ENCODE peak calls at places on chromosomes 4 and X, in seven cellular contexts. L is MM.1S, J is hepatocyte, D is K562, T is astrocyte, R is endothelial cell of umbilical vein, W is Karpas-422. N is an unnamed sample.

GRCh38 chrX:124406294-124407013 is 60.1 kb downstream of the SH2D1A start:
- DNase-seq in D (peak; percentile 71), T (peak; percentile 47), L (peak; percentile 66), R (peak; percentile 74), J (peak; percentile 73), W (peak; percentile 90), N (peak; percentile 83)

GRCh38 chr4:134906404-134907023 is 704.9 kb upstream of the PABPC4L start:
- DNase-seq in W (no peak), R (peak; percentile 40), J (peak; percentile 51), D (no peak), T (peak; percentile 2), L (peak; percentile 26), N (no peak)

GRCh38 chrX:79570524-79571240 is 203.5 kb upstream of the ITM2A start:
- DNase-seq in L (no peak), R (no peak), J (no peak), W (no peak), D (no peak), T (no peak), N (no peak)

GRCh38 chr4:57612279-57612678 is 502.1 kb upstream of the IGFBP7 start:
- DNase-seq in R (no peak), J (peak; percentile 47), W (no peak), T (no peak), D (no peak), L (no peak), N (no peak)

GRCh38 chr4:38871593-38871992 is 4.0 kb downstream of the FAM114A1 start:
- DNase-seq in D (no peak), J (no peak), L (no peak), T (no peak), W (peak; percentile 38), R (no peak), N (peak; percentile 57)

GRCh38 chrX:69069086-69069445 is 96.2 kb downstream of the PJA1 start:
- DNase-seq in T (no peak), D (no peak), J (no peak), L (no peak), W (no peak), R (no peak), N (no peak)

GRCh38 chrX:38287669-38288068 is 39.6 kb downstream of the RPGR start:
- DNase-seq in D (no peak), J (no peak), L (no peak), T (no peak), R (no peak), W (peak; percentile 62), N (no peak)

GRCh38 chr4:25321703-25322102 is 9.1 kb downstream of the ZCCHC4 start:
- DNase-seq in D (no peak), W (no peak), R (no peak), L (no peak), T (no peak), J (no peak), N (no peak)

GRCh38 chrX:24619647-24620046 is 27.5 kb downstream of the PCYT1B start:
- DNase-seq in L (no peak), T (peak; percentile 52), J (peak; percentile 65), W (no peak), R (no peak), D (no peak), N (peak; percentile 63)

GRCh38 chrX:150546711-150547153 is 21.7 kb upstream of the MTM1 start:
- DNase-seq in D (no peak), L (no peak), T (no peak), W (no peak), J (peak; percentile 17), R (no peak), N (peak; percentile 8)

GRCh38 chrX:10239611-10240064 is 82.9 kb downstream of the CLCN4 start:
- DNase-seq in D (no peak), L (no peak), T (peak; percentile 61), J (no peak), R (no peak), W (no peak), N (peak; percentile 72)

GRCh38 chr4:16893141-16893571 is 5.3 kb downstream of the LDB2 start:
- DNase-seq in T (peak; percentile 69), W (no peak), J (no peak), L (peak; percentile 52), D (no peak), R (peak; percentile 51), N (peak; percentile 42)

GRCh38 chr4:128558896-128559669 is 250.4 kb upstream of the JADE1 start:
- DNase-seq in D (no peak), T (peak; percentile 87), W (peak; percentile 52), L (peak; percentile 64), R (peak; percentile 50), J (no peak), N (peak; percentile 80)

GRCh38 chrX:133335027-133335426 is 80.3 kb downstream of the GPC4 start:
- DNase-seq in J (peak; percentile 31), T (no peak), L (peak; percentile 66), D (peak; percentile 23), W (peak; percentile 85), R (no peak), N (peak; percentile 57)

GRCh38 chr4:6986781-6987565 is 56.2 kb upstream of the TADA2B start:
- DNase-seq in L (peak; percentile 95), W (peak; percentile 98), T (peak; percentile 77), J (peak; percentile 99), R (peak; percentile 92), D (peak; percentile 96), N (peak; percentile 99)

GRCh38 chr4:64417974-64418373 is 8.7 kb upstream of the TECRL start:
- DNase-seq in L (no peak), W (no peak), J (peak; percentile 19), R (peak; percentile 21), D (no peak), T (peak; percentile 4), N (peak; percentile 1)

GRCh38 chr4:3530663-3531254 is 1.5 kb downstream of the LRPAP1 start:
- DNase-seq in W (peak; percentile 35), D (no peak), R (no peak), T (no peak), L (no peak), J (peak; percentile 16), N (no peak)

GRCh38 chr4:26936284-26937065 is 75.8 kb downstream of the STIM2 start:
- DNase-seq in J (no peak), T (peak; percentile 49), D (peak; percentile 87), R (no peak), L (no peak), W (no peak), N (no peak)

GRCh38 chrX:137432609-137433008 is 133.3 kb upstream of the ZIC3 start:
- DNase-seq in R (no peak), T (no peak), J (no peak), L (peak; percentile 64), W (peak; percentile 69), D (peak; percentile 24), N (no peak)

GRCh38 chr4:83259586-83259985 is 25.0 kb downstream of the COQ2 start:
- DNase-seq in D (no peak), W (no peak), J (no peak), L (peak; percentile 30), R (no peak), T (no peak), N (no peak)

GRCh38 chr4:27861802-27862201 is 1001.2 kb downstream of the STIM2 start:
- DNase-seq in L (peak; percentile 80), J (no peak), W (no peak), D (no peak), T (peak; percentile 30), R (no peak), N (peak; percentile 2)

GRCh38 chrX:123357941-123358340 is 173.9 kb downstream of the GRIA3 start:
- DNase-seq in D (no peak), L (no peak), R (no peak), T (no peak), J (no peak), W (no peak), N (no peak)

GRCh38 chrX:150544222-150544787 is 24.1 kb upstream of the MTM1 start:
- DNase-seq in W (peak; percentile 78), R (no peak), D (peak; percentile 36), J (no peak), T (no peak), L (peak; percentile 27), N (no peak)

GRCh38 chrX:153821066-153821465 is 9.3 kb downstream of the PDZD4 start:
- DNase-seq in J (no peak), L (no peak), W (no peak), T (no peak), D (no peak), R (no peak), N (no peak)

GRCh38 chr4:176800891-176801534 is 8.3 kb upstream of the VEGFC start:
- DNase-seq in J (no peak), D (no peak), T (no peak), L (no peak), W (no peak), R (no peak), N (peak; percentile 64)

GRCh38 chrX:77962068-77962902 is 7.2 kb downstream of the PGAM4 start:
- DNase-seq in J (no peak), L (no peak), D (no peak), T (no peak), W (no peak), R (peak; percentile 52), N (no peak)

GRCh38 chr4:185429660-185430059 is 3.9 kb upstream of the UFSP2 start:
- DNase-seq in L (no peak), T (no peak), D (peak; percentile 9), W (no peak), R (no peak), J (no peak), N (no peak)

GRCh38 chr4:105546086-105546485 is 6.3 kb upstream of the ARHGEF38 start:
- DNase-seq in J (no peak), T (no peak), L (no peak), W (no peak), R (no peak), D (no peak), N (no peak)

GRCh38 chr4:151604238-151604637 is 156.6 kb downstream of the GATB start:
- DNase-seq in T (no peak), D (peak; percentile 3), R (peak; percentile 33), J (no peak), L (peak; percentile 43), W (peak; percentile 67), N (peak; percentile 57)

GRCh38 chrX:119970574-119970973 is 27.0 kb upstream of the NKAP start:
- DNase-seq in R (no peak), T (no peak), L (peak; percentile 40), W (no peak), D (peak; percentile 31), J (no peak), N (no peak)
- H3K4me2 ChIP-seq in R (no peak overlapping the region), T (no peak overlapping the region), L (peak overlapping the region; percentile 20), W (no peak overlapping the region), D (peak overlapping the region; percentile 43), J (no peak overlapping the region), N (no peak overlapping the region)

GRCh38 chrX:40107291-40108083 is 9.7 kb upstream of the BCOR start:
- DNase-seq in T (no peak), J (peak; percentile 76), D (peak; percentile 85), R (peak; percentile 40), L (peak; percentile 19), W (no peak), N (peak; percentile 68)
- H3K4me3 ChIP-seq in T (no peak overlapping the region), J (no peak overlapping the region), D (peak overlapping the region; percentile 66), R (no peak overlapping the region), L (peak overlapping the region; percentile 57), W (peak overlapping the region; percentile 74), N (peak overlapping the region; percentile 76)

DNA sequence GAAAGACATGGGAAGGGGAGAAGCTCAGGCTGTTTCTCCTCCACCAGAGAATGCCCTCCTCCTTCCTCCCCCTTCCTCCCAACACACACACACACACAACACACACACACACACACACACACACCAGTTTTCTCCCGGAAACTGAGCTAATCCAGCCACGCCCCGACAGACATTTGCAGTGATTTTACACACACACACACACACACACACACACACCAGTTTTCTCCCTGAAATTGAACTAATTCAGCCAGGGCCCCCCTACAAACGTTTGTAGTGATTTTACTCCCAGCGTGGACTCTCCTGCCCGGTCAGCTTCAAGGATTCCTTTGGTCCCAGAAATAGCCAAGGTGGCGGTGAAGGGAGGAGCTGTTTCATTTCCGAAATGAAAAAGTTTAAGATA is 32.9 kb upstream of the STX18 start:
- DNase-seq in L (no peak), R (peak; percentile 77), W (peak; percentile 48), D (peak; percentile 4), J (peak; percentile 87), T (peak; percentile 86), N (peak; percentile 86)
- H3K4me2 ChIP-seq in L (peak overlapping the region; percentile 77), R (peak overlapping the region; percentile 63), W (peak overlapping the region; percentile 71), D (peak overlapping the region; percentile 77), J (peak overlapping the region; percentile 86), T (peak overlapping the region; percentile 87), N (peak overlapping the region; percentile 98)

GRCh38 chrX:135985123-135985973 is at the start of gene SLC9A6:
- DNase-seq in R (peak; percentile 67), T (no peak), D (peak; percentile 83), L (peak; percentile 72), J (peak; percentile 86), W (peak; percentile 84), N (peak; percentile 73)
- H3K4me3 ChIP-seq in R (peak within 1 kb of the TSS; percentile 76), T (peak within 1 kb of the TSS; percentile 83), D (peak within 1 kb of the TSS; percentile 82), L (peak within 1 kb of the TSS; percentile 75), J (peak within 1 kb of the TSS; percentile 64), W (peak within 1 kb of the TSS; percentile 79), N (peak within 1 kb of the TSS; percentile 83)

N was measured in GM23248.